ENCODE peak calls at places on chromosomes 16 and 17, in four cellular contexts. P is AG04450, H is fibroblast of villous mesenchyme, D is PC-3. F is an unnamed sample.

GRCh38 chr17:82397449-82398335 is 20.5 kb upstream of the HEXD start:
- DNase-seq in D (no peak), H (no peak), P (no peak), F (no peak)

GRCh38 chr16:84496991-84497390 is 7.5 kb downstream of the MEAK7 start:
- DNase-seq in P (no peak), D (no peak), H (no peak), F (no peak)

GRCh38 chr17:82588266-82589175 is 59.7 kb downstream of the WDR45B start:
- DNase-seq in H (no peak), D (no peak), P (no peak), F (no peak)

GRCh38 chr17:5785867-5786509 is 201.7 kb upstream of the NLRP1 start:
- DNase-seq in H (peak), D (peak), P (peak), F (peak)

GRCh38 chr17:80261159-80261894 is 675 bp downstream of the RNF213 start:
- DNase-seq in P (no peak), H (peak), D (peak), F (peak)

GRCh38 chr16:84234656-84235285 is 5.0 kb downstream of the KCNG4 start:
- DNase-seq in P (no peak), H (peak), D (no peak), F (no peak)

GRCh38 chr17:80516533-80516932 is 28.1 kb upstream of the RPTOR start:
- DNase-seq in H (no peak), P (no peak), D (no peak), F (no peak)

GRCh38 chr17:74566132-74566753 is 1.1 kb downstream of the CD300H start:
- DNase-seq in D (peak), P (no peak), H (peak), F (peak)

GRCh38 chr16:86405319-86405718 is 105.0 kb upstream of the FOXF1 start:
- DNase-seq in D (no peak), P (no peak), H (no peak), F (no peak)

GRCh38 chr17:20092973-20093626 is 83.9 kb downstream of the SPECC1 start:
- DNase-seq in P (no peak), D (no peak), H (no peak), F (no peak)

GRCh38 chr16:11372924-11373306 is 27.7 kb downstream of the RMI2 start:
- DNase-seq in H (no peak), P (no peak), D (no peak), F (no peak)

GRCh38 chr17:2058521-2059124 is 3.7 kb downstream of the HIC1 start:
- DNase-seq in H (peak), D (no peak), P (no peak), F (no peak)

GRCh38 chr16:861446-861845 is 60.9 kb upstream of the GNG13 start:
- DNase-seq in H (no peak), D (no peak), P (no peak), F (no peak)

GRCh38 chr16:86215233-86215978 is 294.9 kb upstream of the FOXF1 start:
- DNase-seq in H (no peak), P (no peak), D (no peak), F (no peak)

GRCh38 chr17:63688396-63689020 is 11.4 kb downstream of the LIMD2 start:
- DNase-seq in H (no peak), P (no peak), D (no peak), F (no peak)

GRCh38 chr17:67585077-67585602 is 132.6 kb upstream of the NOL11 start:
- DNase-seq in D (peak), H (peak), P (no peak), F (no peak)

GRCh38 chr17:50279639-50280038 is 5.4 kb downstream of the TMEM92 start:
- DNase-seq in D (no peak), P (no peak), H (no peak), F (no peak)

GRCh38 chr16:57109500-57110105 is 17.2 kb downstream of the CPNE2 start:
- DNase-seq in P (no peak), D (no peak), H (no peak), F (no peak)

GRCh38 chr17:3447625-3448024 is 14.0 kb upstream of the OR1E2 start:
- DNase-seq in H (peak), D (peak), P (no peak), F (no peak)
- TF ChIP-seq CTCF in H (no peak), D (peak), P (no peak), F (no peak)

GRCh38 chr16:49851468-49851787 is 4.5 kb downstream of the ZNF423 start:
- DNase-seq in P (no peak), D (no peak), H (no peak), F (no peak)

GRCh38 chr16:49848530-49848929 is 7.4 kb downstream of the ZNF423 start:
- DNase-seq in P (no peak), H (no peak), D (no peak), F (no peak)

GRCh38 chr16:49850558-49851467 is 5.1 kb downstream of the ZNF423 start:
- DNase-seq in H (no peak), P (no peak), D (no peak), F (no peak)

GRCh38 chr16:49849037-49849436 is 6.9 kb downstream of the ZNF423 start:
- DNase-seq in H (no peak), D (no peak), P (no peak), F (no peak)

GRCh38 chr16:49849709-49850108 is 6.2 kb downstream of the ZNF423 start:
- DNase-seq in D (no peak), H (no peak), P (no peak), F (no peak)
- H3K4me3 ChIP-seq in D (no peak), H (no peak), P (no peak), F (no peak)

DNA sequence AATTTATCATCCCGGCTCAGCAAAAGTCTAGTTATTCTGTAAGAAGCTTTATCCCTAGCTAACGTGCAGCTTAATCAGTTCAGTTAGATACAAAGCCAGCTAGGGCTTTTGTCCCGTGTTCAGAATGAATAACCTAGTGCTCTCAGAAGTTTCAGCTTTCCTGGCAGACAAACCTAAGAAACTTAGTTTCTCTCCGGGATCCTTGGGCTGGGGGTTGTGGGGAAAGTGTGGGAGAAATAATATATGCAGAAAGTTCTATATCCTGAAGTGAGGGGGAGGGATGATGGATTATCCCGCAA is 475.7 kb upstream of the CCL2 start:
- DNase-seq in H (no peak), D (no peak), P (no peak), F (no peak)
- TF ChIP-seq CTCF in H (no peak), D (peak), P (no peak), F (no peak)

GRCh38 chr17:38654411-38655398 is 20.1 kb downstream of the EPOP start:
- DNase-seq in D (no peak), P (no peak), H (no peak), F (no peak)
- H3K4me3 ChIP-seq in D (no peak), P (no peak), H (no peak), F (no peak)

DNA sequence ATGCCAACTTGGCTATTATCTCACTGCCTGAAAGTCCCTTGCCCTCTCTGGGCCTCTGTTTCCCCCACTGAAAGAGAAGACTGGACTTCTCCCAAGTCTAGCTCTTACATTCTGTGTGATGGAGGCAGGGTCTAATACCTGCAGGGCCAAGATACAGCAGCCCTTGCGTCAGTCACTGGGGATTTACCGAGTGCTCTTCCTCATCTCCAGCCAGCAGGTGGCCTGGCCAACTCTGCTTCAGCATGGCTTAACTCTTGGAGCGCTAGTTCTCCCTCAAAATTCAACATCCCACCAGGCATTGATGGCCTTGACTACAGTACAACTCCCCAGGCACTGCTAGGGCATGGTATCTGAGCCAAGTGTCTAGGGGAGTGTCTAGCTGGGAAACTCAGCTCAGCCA is 19.9 kb upstream of the MTMR4 start:
- DNase-seq in P (no peak), D (no peak), H (no peak), F (no peak)
- TF ChIP-seq CTCF in P (no peak), D (peak), H (no peak), F (no peak)

GRCh38 chr16:20325005-20325404 is 2.3 kb downstream of the GP2 start:
- DNase-seq in H (no peak), D (no peak), P (no peak), F (no peak)
- H3K4me3 ChIP-seq in H (no peak), D (no peak), P (no peak), F (no peak)

GRCh38 chr16:71499775-71500364 is 10.7 kb upstream of the ZNF19 start:
- DNase-seq in P (peak), H (peak), D (peak), F (peak)
- TF ChIP-seq CTCF in P (peak), H (peak), D (peak), F (peak)

DNA sequence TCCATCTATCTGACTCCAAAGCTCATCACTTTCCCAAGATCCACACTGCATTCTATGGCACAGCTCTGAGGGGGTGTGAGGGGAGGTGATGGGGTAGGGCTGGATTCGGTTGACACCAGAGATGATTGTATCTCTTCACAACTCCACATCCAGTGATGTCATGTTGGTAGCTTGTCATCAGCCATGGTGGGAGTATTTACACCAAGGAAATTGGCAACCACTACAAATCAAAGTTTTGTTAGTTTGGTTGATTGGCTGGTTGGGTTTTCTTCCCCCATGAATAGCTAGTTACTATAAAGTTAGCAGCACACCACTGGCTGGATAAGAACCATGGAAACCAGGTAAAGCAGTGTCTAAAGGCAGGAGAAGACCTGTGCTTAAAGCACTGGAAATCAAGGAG is 15.0 kb downstream of the SLC46A1 start:
- DNase-seq in D (no peak), H (no peak), P (no peak), F (no peak)
- H3K4me3 ChIP-seq in D (no peak), H (no peak), P (no peak), F (no peak)

GRCh38 chr17:44636562-44636961 is 19.7 kb upstream of the MEIOC start:
- DNase-seq in P (peak), D (peak), H (peak), F (peak)
- TF ChIP-seq CTCF in P (peak), D (peak), H (peak), F (peak)

DNA sequence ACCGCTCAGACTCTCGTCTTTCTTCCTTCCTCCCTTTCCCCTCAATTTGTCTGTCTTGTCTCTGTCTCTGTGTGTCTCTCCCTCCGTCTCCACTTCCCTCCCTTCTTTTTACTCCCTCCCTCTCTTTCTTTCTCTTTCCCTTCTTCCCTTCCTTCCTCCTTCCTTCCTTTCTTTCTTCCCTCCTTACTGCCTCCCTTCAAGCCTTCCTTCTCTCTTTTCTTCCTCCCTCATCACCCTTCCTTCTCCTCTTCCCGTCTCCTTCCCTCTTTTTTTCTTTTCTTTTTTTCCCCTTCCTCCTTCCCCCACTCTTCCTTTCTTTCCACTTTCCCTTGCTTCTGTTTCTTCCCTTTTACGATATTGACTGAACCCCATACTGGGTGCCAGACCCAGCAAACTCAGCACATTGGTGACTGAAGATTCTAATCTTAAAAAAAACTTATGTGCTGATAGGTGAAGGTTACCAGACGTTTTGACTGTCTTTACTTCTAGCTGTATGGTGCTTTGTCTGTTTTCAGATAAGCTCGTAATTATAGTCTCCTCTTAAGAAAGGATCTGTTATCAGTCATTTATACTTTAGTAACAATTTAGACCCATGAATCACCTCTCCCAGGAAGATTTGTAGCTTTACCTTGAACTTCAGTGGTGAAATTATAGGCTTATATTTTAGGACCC is 481 bp upstream of the BRD7 start:
- DNase-seq in D (no peak), P (no peak), H (peak), F (no peak)
- H3K4me3 ChIP-seq in D (peak), P (peak), H (peak), F (peak)

F was measured in AG10803.